ENCODE peak calls at places on chromosomes 13 and 19, in five cellular contexts. M, A, G, R and Q are unnamed samples.
A peak's percentile ranks its signal among the peaks of the same experiment; 100 is the strongest.

GRCh38 chr13:21637296-21637695 is 33.3 kb upstream of the MICU2 start:
- DNase-seq in M (no peak), A (no peak), G (peak; percentile 10), R (peak; percentile 79), Q (peak; percentile 61)

GRCh38 chr13:104315606-104316005 is 1249.4 kb upstream of the SLC10A2 start:
- DNase-seq in M (no peak), A (peak; percentile 49), G (no peak), R (no peak), Q (no peak)

GRCh38 chr19:43675269-43675879 is 5.4 kb upstream of the PLAUR start:
- DNase-seq in M (no peak), A (no peak), G (no peak), R (no peak), Q (peak; percentile 74)

GRCh38 chr19:47768604-47769003 is 9.9 kb upstream of the SELENOW start:
- DNase-seq in M (no peak), A (no peak), G (no peak), R (no peak), Q (no peak)

GRCh38 chr13:74586839-74587238 is 452.6 kb upstream of the KLF12 start:
- DNase-seq in M (no peak), A (no peak), G (no peak), R (no peak), Q (no peak)

GRCh38 chr13:40974460-40975407 is 44.4 kb downstream of the ELF1 start:
- DNase-seq in M (peak; percentile 46), A (no peak), G (no peak), R (no peak), Q (no peak)

GRCh38 chr19:18435848-18436631 is 1.9 kb downstream of the ISYNA1 start:
- DNase-seq in M (no peak), A (no peak), G (no peak), R (no peak), Q (no peak)

GRCh38 chr19:46944918-46945628 is 74.6 kb upstream of the NPAS1 start:
- DNase-seq in M (no peak), A (no peak), G (no peak), R (peak; percentile 38), Q (no peak)

GRCh38 chr19:42466521-42467436 is 24.0 kb upstream of the CXCL17 start:
- DNase-seq in M (peak; percentile 45), A (no peak), G (no peak), R (no peak), Q (no peak)

GRCh38 chr13:52916483-52916990 is 68.1 kb upstream of the PCDH8 start:
- DNase-seq in M (no peak), A (no peak), G (no peak), R (no peak), Q (no peak)

GRCh38 chr13:49517461-49517860 is 21.7 kb downstream of the PHF11 start:
- DNase-seq in M (no peak), A (no peak), G (no peak), R (no peak), Q (no peak)

GRCh38 chr19:10916602-10917001 is 11.8 kb downstream of the YIPF2 start:
- DNase-seq in M (no peak), A (no peak), G (no peak), R (no peak), Q (no peak)